ENCODE peak calls at places on chromosome 10, in seven cellular contexts. W, X, P, N, G, J and I are unnamed samples.

GRCh38 chr10:43123361-43124093 is 14.7 kb upstream of the CSGALNACT2 start:
- DNase-seq in W (no peak), X (no peak), P (no peak), N (no peak), G (no peak), J (no peak), I (peak)

GRCh38 chr10:14736600-14737081 is 38.1 kb downstream of the FAM107B start:
- DNase-seq in W (peak), X (no peak), P (no peak), N (no peak), G (peak), J (peak), I (no peak)

GRCh38 chr10:93512565-93512964 is 16.2 kb downstream of the CEP55 start:
- DNase-seq in W (peak), X (no peak), P (no peak), N (no peak), G (peak), J (peak), I (no peak)

GRCh38 chr10:131636116-131636515 is 264.7 kb upstream of the PPP2R2D start:
- DNase-seq in W (no peak), X (no peak), P (no peak), N (no peak), G (no peak), J (no peak), I (no peak)

GRCh38 chr10:105837951-105838350 is 1196.9 kb downstream of the SORCS3 start:
- DNase-seq in W (peak), X (peak), P (no peak), N (no peak), G (peak), J (peak), I (no peak)

GRCh38 chr10:91564508-91564907 is 68.4 kb downstream of the PPP1R3C start:
- DNase-seq in W (no peak), X (no peak), P (no peak), N (no peak), G (no peak), J (no peak), I (no peak)

GRCh38 chr10:11560076-11560709 is 51.3 kb downstream of the USP6NL start:
- DNase-seq in W (peak), X (no peak), P (no peak), N (no peak), G (no peak), J (peak), I (no peak)

GRCh38 chr10:31483546-31483945 is 164.5 kb downstream of the ZEB1 start:
- DNase-seq in W (no peak), X (no peak), P (no peak), N (no peak), G (no peak), J (no peak), I (no peak)

GRCh38 chr10:110962443-110962842 is 43.0 kb downstream of the SHOC2 start:
- DNase-seq in W (no peak), X (no peak), P (no peak), N (no peak), G (no peak), J (no peak), I (no peak)

GRCh38 chr10:98314577-98315284 is 46.7 kb upstream of the LOXL4 start:
- DNase-seq in W (peak), X (peak), P (no peak), N (peak), G (no peak), J (peak), I (no peak)

GRCh38 chr10:23557777-23558176 is 118.9 kb downstream of the OTUD1 start:
- DNase-seq in W (no peak), X (no peak), P (no peak), N (no peak), G (peak), J (peak), I (no peak)

GRCh38 chr10:31031205-31031665 is 430 bp downstream of the ZNF438 start:
- DNase-seq in W (no peak), X (no peak), P (no peak), N (peak), G (no peak), J (peak), I (no peak)

GRCh38 chr10:88232978-88233537 is 350.1 kb downstream of the RNLS start:
- DNase-seq in W (peak), X (no peak), P (no peak), N (no peak), G (no peak), J (no peak), I (no peak)

GRCh38 chr10:23368816-23369640 is 24.4 kb upstream of the C10orf67 start:
- DNase-seq in W (no peak), X (no peak), P (no peak), N (no peak), G (peak), J (no peak), I (no peak)

GRCh38 chr10:58438340-58438739 is 53.1 kb downstream of the TFAM start:
- DNase-seq in W (peak), X (peak), P (no peak), N (no peak), G (peak), J (peak), I (no peak)

GRCh38 chr10:103792547-103792946 is 62.8 kb downstream of the SH3PXD2A start:
- DNase-seq in W (no peak), X (peak), P (no peak), N (no peak), G (no peak), J (peak), I (no peak)

GRCh38 chr10:25015927-25016348 is at the start of gene ENKUR:
- DNase-seq in W (peak), X (peak), P (peak), N (peak), G (peak), J (peak), I (peak)

GRCh38 chr10:101574354-101574753 is 13.7 kb downstream of the POLL start:
- DNase-seq in W (no peak), X (no peak), P (no peak), N (no peak), G (no peak), J (no peak), I (no peak)

GRCh38 chr10:60473557-60473956 is 83.9 kb upstream of the ANK3 start:
- DNase-seq in W (no peak), X (peak), P (no peak), N (no peak), G (no peak), J (no peak), I (no peak)

GRCh38 chr10:17239671-17240460 is 11.8 kb downstream of the VIM start:
- DNase-seq in W (no peak), X (no peak), P (no peak), N (no peak), G (no peak), J (no peak), I (no peak)

GRCh38 chr10:110410329-110411046 is 87.2 kb upstream of the DUSP5 start:
- DNase-seq in W (peak), X (peak), P (no peak), N (peak), G (peak), J (peak), I (peak)

GRCh38 chr10:111129348-111129747 is 52.5 kb downstream of the ADRA2A start:
- DNase-seq in W (no peak), X (no peak), P (no peak), N (no peak), G (no peak), J (no peak), I (no peak)

GRCh38 chr10:86070278-86070677 is 296.3 kb downstream of the GRID1 start:
- DNase-seq in W (no peak), X (no peak), P (no peak), N (no peak), G (no peak), J (no peak), I (peak)

GRCh38 chr10:29099001-29099400 is 189.9 kb upstream of the LYZL1 start:
- DNase-seq in W (no peak), X (peak), P (no peak), N (no peak), G (no peak), J (no peak), I (no peak)

GRCh38 chr10:88793747-88794299 is 8.7 kb upstream of the LIPM start:
- DNase-seq in W (peak), X (peak), P (no peak), N (no peak), G (peak), J (peak), I (no peak)

GRCh38 chr10:104273291-104273690 is 4.3 kb downstream of the GSTO2 start:
- DNase-seq in W (no peak), X (peak), P (no peak), N (no peak), G (no peak), J (peak), I (no peak)

GRCh38 chr10:108544500-108545120 is 1378.7 kb downstream of the XPNPEP1 start:
- DNase-seq in W (peak), X (peak), P (peak), N (peak), G (peak), J (peak), I (no peak)

GRCh38 chr10:100043796-100044195 is 34.0 kb upstream of the DNMBP start:
- DNase-seq in W (peak), X (peak), P (no peak), N (no peak), G (no peak), J (peak), I (no peak)

GRCh38 chr10:86440874-86441838 is 74.6 kb upstream of the GRID1 start:
- DNase-seq in W (peak), X (peak), P (no peak), N (no peak), G (peak), J (peak), I (no peak)

GRCh38 chr10:12351447-12351846 is 2.1 kb downstream of the CAMK1D start:
- DNase-seq in W (no peak), X (no peak), P (no peak), N (peak), G (no peak), J (no peak), I (no peak)

GRCh38 chr10:131577786-131578471 is 266.4 kb upstream of the TCERG1L start:
- DNase-seq in W (no peak), X (no peak), P (no peak), N (peak), G (no peak), J (no peak), I (peak)

GRCh38 chr10:58385784-58386112 is 538 bp downstream of the TFAM start:
- DNase-seq in W (peak), X (peak), P (peak), N (peak), G (no peak), J (peak), I (no peak)

GRCh38 chr10:127537924-127538323 is 11.2 kb upstream of the NPS start:
- DNase-seq in W (no peak), X (no peak), P (no peak), N (no peak), G (no peak), J (no peak), I (no peak)

GRCh38 chr10:26448292-26448691 is 10.2 kb downstream of the APBB1IP start:
- DNase-seq in W (no peak), X (no peak), P (no peak), N (no peak), G (no peak), J (no peak), I (no peak)

GRCh38 chr10:84194424-84195043 is at the start of gene CDHR1:
- DNase-seq in W (peak), X (peak), P (peak), N (peak), G (no peak), J (no peak), I (no peak)
- TF ChIP-seq CTCF in W (no peak), X (no peak), P (no peak), N (no peak), G (no peak), J (no peak), I (no peak)

GRCh38 chr10:9608592-9608991 is 1409.1 kb upstream of the CELF2 start:
- DNase-seq in W (peak), X (peak), P (no peak), N (no peak), G (peak), J (peak), I (no peak)
- TF ChIP-seq CTCF in W (peak), X (peak), P (no peak), N (peak), G (peak), J (no peak), I (peak)

DNA sequence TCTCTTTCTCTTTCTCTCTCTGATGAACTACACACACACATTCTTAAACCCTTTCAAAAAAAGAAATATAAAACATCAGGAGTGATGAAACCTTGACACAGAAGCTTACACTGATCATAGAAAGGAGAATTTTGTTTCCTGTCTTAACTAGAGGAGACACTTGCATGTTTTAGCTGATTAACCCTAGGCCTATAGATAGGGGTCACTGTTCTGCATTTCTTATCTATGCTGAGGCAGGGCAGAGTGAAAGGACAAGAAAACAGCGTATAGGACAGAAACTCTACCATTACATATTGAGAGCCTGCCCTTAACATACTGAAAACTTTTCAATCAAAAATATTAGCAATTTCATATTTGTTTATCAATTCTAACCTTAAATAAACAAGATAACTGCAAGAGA is 680.6 kb upstream of the MBL2 start:
- DNase-seq in W (no peak), X (peak), P (no peak), N (no peak), G (no peak), J (no peak), I (no peak)
- TF ChIP-seq CTCF in W (no peak), X (peak), P (no peak), N (no peak), G (no peak), J (no peak), I (no peak)

GRCh38 chr10:49281461-49281860 is 17.5 kb upstream of the C10orf71 start:
- DNase-seq in W (no peak), X (no peak), P (peak), N (no peak), G (no peak), J (no peak), I (peak)
- TF ChIP-seq CTCF in W (peak), X (no peak), P (peak), N (no peak), G (no peak), J (peak), I (no peak)

GRCh38 chr10:83607959-83608745 is 531.2 kb upstream of the GHITM start:
- DNase-seq in W (peak), X (peak), P (no peak), N (no peak), G (peak), J (no peak), I (no peak)
- TF ChIP-seq CTCF in W (peak), X (no peak), P (peak), N (no peak), G (no peak), J (no peak), I (no peak)

GRCh38 chr10:116659049-116659670 is 38.4 kb downstream of the PNLIPRP2 start:
- DNase-seq in W (no peak), X (no peak), P (no peak), N (no peak), G (no peak), J (no peak), I (no peak)

GRCh38 chr10:116658152-116658551 is 37.4 kb downstream of the PNLIPRP2 start:
- DNase-seq in W (no peak), X (no peak), P (no peak), N (no peak), G (no peak), J (no peak), I (no peak)

GRCh38 chr10:116655573-116655972 is 34.8 kb downstream of the PNLIPRP2 start:
- DNase-seq in W (no peak), X (no peak), P (no peak), N (no peak), G (no peak), J (no peak), I (no peak)

GRCh38 chr10:116653885-116654284 is 33.1 kb downstream of the PNLIPRP2 start:
- DNase-seq in W (no peak), X (no peak), P (no peak), N (no peak), G (no peak), J (no peak), I (no peak)

GRCh38 chr10:116654816-116655215 is 34.1 kb downstream of the PNLIPRP2 start:
- DNase-seq in W (no peak), X (no peak), P (peak), N (no peak), G (no peak), J (no peak), I (no peak)
- TF ChIP-seq CTCF in W (peak), X (peak), P (peak), N (no peak), G (no peak), J (peak), I (peak)